ENCODE peak calls at places on chromosomes 12 and 14, in ten cellular contexts. One of them, this sample, is unnamed.

GRCh38 chr12:54370218-54370730 is 6.0 kb upstream of the GPR84 start:
- DNase-seq in hepatocyte: peak
- DNase-seq in colonic mucosa: peak
- DNase-seq in A673: peak
- DNase-seq in lower leg skin: peak
- DNase-seq in CD8-positive, alpha-beta T cell: no peak
- DNase-seq in left ventricle myocardium inferior: peak
- DNase-seq in glutamatergic neuron: peak
- DNase-seq in mesothelial cell of epicardium: peak
- DNase-seq in HFFc6: peak
- DNase-seq in this sample: peak

GRCh38 chr12:25725874-25726273 is 172.8 kb upstream of the LMNTD1 start:
- DNase-seq in lower leg skin: no peak
- DNase-seq in CD8-positive, alpha-beta T cell: no peak
- DNase-seq in HFFc6: no peak
- DNase-seq in hepatocyte: peak
- DNase-seq in left ventricle myocardium inferior: no peak
- DNase-seq in glutamatergic neuron: no peak
- DNase-seq in mesothelial cell of epicardium: no peak
- DNase-seq in A673: no peak
- DNase-seq in colonic mucosa: no peak
- DNase-seq in this sample: peak

GRCh38 chr12:46221255-46222128 is 47.4 kb downstream of the SLC38A1 start:
- DNase-seq in HFFc6: peak
- DNase-seq in mesothelial cell of epicardium: no peak
- DNase-seq in lower leg skin: no peak
- DNase-seq in glutamatergic neuron: no peak
- DNase-seq in left ventricle myocardium inferior: no peak
- DNase-seq in CD8-positive, alpha-beta T cell: no peak
- DNase-seq in hepatocyte: no peak
- DNase-seq in A673: peak
- DNase-seq in colonic mucosa: no peak
- DNase-seq in this sample: peak

GRCh38 chr14:22776215-22776614 is 9.7 kb downstream of the OXA1L start:
- DNase-seq in hepatocyte: no peak
- DNase-seq in left ventricle myocardium inferior: no peak
- DNase-seq in glutamatergic neuron: no peak
- DNase-seq in colonic mucosa: no peak
- DNase-seq in CD8-positive, alpha-beta T cell: no peak
- DNase-seq in HFFc6: no peak
- DNase-seq in A673: no peak
- DNase-seq in mesothelial cell of epicardium: no peak
- DNase-seq in lower leg skin: no peak
- DNase-seq in this sample: no peak

GRCh38 chr14:94673781-94674231 is 61.6 kb downstream of the SERPINA3 start:
- DNase-seq in lower leg skin: peak
- DNase-seq in A673: no peak
- DNase-seq in hepatocyte: no peak
- DNase-seq in left ventricle myocardium inferior: no peak
- DNase-seq in colonic mucosa: no peak
- DNase-seq in mesothelial cell of epicardium: no peak
- DNase-seq in CD8-positive, alpha-beta T cell: no peak
- DNase-seq in glutamatergic neuron: no peak
- DNase-seq in HFFc6: no peak
- DNase-seq in this sample: peak

GRCh38 chr12:67040861-67041137 is 228.4 kb upstream of the CAND1 start:
- DNase-seq in mesothelial cell of epicardium: no peak
- DNase-seq in A673: no peak
- DNase-seq in glutamatergic neuron: no peak
- DNase-seq in HFFc6: no peak
- DNase-seq in hepatocyte: no peak
- DNase-seq in lower leg skin: no peak
- DNase-seq in left ventricle myocardium inferior: no peak
- DNase-seq in colonic mucosa: no peak
- DNase-seq in CD8-positive, alpha-beta T cell: no peak
- DNase-seq in this sample: no peak

GRCh38 chr12:63068857-63069442 is 82.1 kb downstream of the AVPR1A start:
- DNase-seq in mesothelial cell of epicardium: no peak
- DNase-seq in HFFc6: peak
- DNase-seq in left ventricle myocardium inferior: no peak
- DNase-seq in CD8-positive, alpha-beta T cell: no peak
- DNase-seq in A673: peak
- DNase-seq in colonic mucosa: no peak
- DNase-seq in lower leg skin: no peak
- DNase-seq in glutamatergic neuron: no peak
- DNase-seq in hepatocyte: peak
- DNase-seq in this sample: peak

GRCh38 chr12:69274861-69275260 is 35.5 kb downstream of the CPSF6 start:
- DNase-seq in hepatocyte: no peak
- DNase-seq in mesothelial cell of epicardium: no peak
- DNase-seq in CD8-positive, alpha-beta T cell: no peak
- DNase-seq in glutamatergic neuron: no peak
- DNase-seq in left ventricle myocardium inferior: no peak
- DNase-seq in lower leg skin: no peak
- DNase-seq in A673: no peak
- DNase-seq in colonic mucosa: no peak
- DNase-seq in HFFc6: peak
- DNase-seq in this sample: peak

GRCh38 chr12:2640281-2640680 is 154.5 kb upstream of the FKBP4 start:
- DNase-seq in colonic mucosa: no peak
- DNase-seq in mesothelial cell of epicardium: no peak
- DNase-seq in hepatocyte: no peak
- DNase-seq in HFFc6: no peak
- DNase-seq in glutamatergic neuron: no peak
- DNase-seq in CD8-positive, alpha-beta T cell: no peak
- DNase-seq in A673: no peak
- DNase-seq in left ventricle myocardium inferior: no peak
- DNase-seq in lower leg skin: no peak
- DNase-seq in this sample: no peak
- TF ChIP-seq CTCF in colonic mucosa: no peak
- TF ChIP-seq CTCF in mesothelial cell of epicardium: no peak
- TF ChIP-seq CTCF in hepatocyte: no peak
- TF ChIP-seq CTCF in HFFc6: peak
- TF ChIP-seq CTCF in glutamatergic neuron: no peak
- TF ChIP-seq CTCF in CD8-positive, alpha-beta T cell: no peak
- TF ChIP-seq CTCF in A673: no peak
- TF ChIP-seq CTCF in left ventricle myocardium inferior: no peak
- TF ChIP-seq CTCF in lower leg skin: no peak
- TF ChIP-seq CTCF in this sample: peak

GRCh38 chr12:99596762-99597161 is 50.8 kb upstream of the GARIN6 start:
- DNase-seq in glutamatergic neuron: no peak
- DNase-seq in hepatocyte: no peak
- DNase-seq in left ventricle myocardium inferior: no peak
- DNase-seq in mesothelial cell of epicardium: no peak
- DNase-seq in colonic mucosa: no peak
- DNase-seq in lower leg skin: no peak
- DNase-seq in A673: no peak
- DNase-seq in HFFc6: no peak
- DNase-seq in CD8-positive, alpha-beta T cell: no peak
- DNase-seq in this sample: no peak

GRCh38 chr12:99600388-99600787 is 47.2 kb upstream of the GARIN6 start:
- DNase-seq in hepatocyte: no peak
- DNase-seq in mesothelial cell of epicardium: no peak
- DNase-seq in lower leg skin: no peak
- DNase-seq in glutamatergic neuron: no peak
- DNase-seq in colonic mucosa: no peak
- DNase-seq in CD8-positive, alpha-beta T cell: no peak
- DNase-seq in left ventricle myocardium inferior: no peak
- DNase-seq in HFFc6: no peak
- DNase-seq in A673: no peak
- DNase-seq in this sample: no peak

GRCh38 chr12:99598785-99599184 is 48.8 kb upstream of the GARIN6 start:
- DNase-seq in glutamatergic neuron: no peak
- DNase-seq in HFFc6: no peak
- DNase-seq in colonic mucosa: no peak
- DNase-seq in mesothelial cell of epicardium: no peak
- DNase-seq in lower leg skin: no peak
- DNase-seq in left ventricle myocardium inferior: no peak
- DNase-seq in A673: no peak
- DNase-seq in CD8-positive, alpha-beta T cell: no peak
- DNase-seq in hepatocyte: no peak
- DNase-seq in this sample: no peak
- TF ChIP-seq CTCF in glutamatergic neuron: no peak
- TF ChIP-seq CTCF in HFFc6: no peak
- TF ChIP-seq CTCF in colonic mucosa: no peak
- TF ChIP-seq CTCF in mesothelial cell of epicardium: no peak
- TF ChIP-seq CTCF in lower leg skin: no peak
- TF ChIP-seq CTCF in left ventricle myocardium inferior: no peak
- TF ChIP-seq CTCF in A673: no peak
- TF ChIP-seq CTCF in CD8-positive, alpha-beta T cell: no peak
- TF ChIP-seq CTCF in hepatocyte: no peak
- TF ChIP-seq CTCF in this sample: no peak

GRCh38 chr14:74292061-74292460 is 10.7 kb downstream of the ABCD4 start:
- DNase-seq in mesothelial cell of epicardium: no peak
- DNase-seq in A673: no peak
- DNase-seq in hepatocyte: no peak
- DNase-seq in glutamatergic neuron: no peak
- DNase-seq in CD8-positive, alpha-beta T cell: no peak
- DNase-seq in HFFc6: no peak
- DNase-seq in lower leg skin: no peak
- DNase-seq in left ventricle myocardium inferior: no peak
- DNase-seq in colonic mucosa: no peak
- DNase-seq in this sample: no peak

GRCh38 chr14:74289801-74290200 is 12.9 kb downstream of the ABCD4 start:
- DNase-seq in lower leg skin: no peak
- DNase-seq in mesothelial cell of epicardium: no peak
- DNase-seq in left ventricle myocardium inferior: no peak
- DNase-seq in colonic mucosa: no peak
- DNase-seq in hepatocyte: no peak
- DNase-seq in glutamatergic neuron: no peak
- DNase-seq in A673: no peak
- DNase-seq in CD8-positive, alpha-beta T cell: no peak
- DNase-seq in HFFc6: no peak
- DNase-seq in this sample: no peak

GRCh38 chr14:74293621-74294020 is 9.1 kb downstream of the ABCD4 start:
- DNase-seq in HFFc6: no peak
- DNase-seq in left ventricle myocardium inferior: no peak
- DNase-seq in CD8-positive, alpha-beta T cell: no peak
- DNase-seq in glutamatergic neuron: no peak
- DNase-seq in colonic mucosa: no peak
- DNase-seq in A673: no peak
- DNase-seq in hepatocyte: no peak
- DNase-seq in mesothelial cell of epicardium: no peak
- DNase-seq in lower leg skin: no peak
- DNase-seq in this sample: no peak

GRCh38 chr14:74286736-74287135 is 16.0 kb downstream of the ABCD4 start:
- DNase-seq in mesothelial cell of epicardium: no peak
- DNase-seq in colonic mucosa: no peak
- DNase-seq in hepatocyte: no peak
- DNase-seq in HFFc6: no peak
- DNase-seq in left ventricle myocardium inferior: no peak
- DNase-seq in CD8-positive, alpha-beta T cell: no peak
- DNase-seq in glutamatergic neuron: no peak
- DNase-seq in A673: no peak
- DNase-seq in lower leg skin: no peak
- DNase-seq in this sample: no peak

GRCh38 chr14:74290415-74290814 is 12.3 kb downstream of the ABCD4 start:
- DNase-seq in glutamatergic neuron: no peak
- DNase-seq in left ventricle myocardium inferior: no peak
- DNase-seq in HFFc6: no peak
- DNase-seq in A673: peak
- DNase-seq in hepatocyte: no peak
- DNase-seq in mesothelial cell of epicardium: no peak
- DNase-seq in CD8-positive, alpha-beta T cell: no peak
- DNase-seq in lower leg skin: no peak
- DNase-seq in colonic mucosa: no peak
- DNase-seq in this sample: peak
- TF ChIP-seq CTCF in glutamatergic neuron: peak
- TF ChIP-seq CTCF in left ventricle myocardium inferior: peak
- TF ChIP-seq CTCF in HFFc6: peak
- TF ChIP-seq CTCF in A673: peak
- TF ChIP-seq CTCF in hepatocyte: peak
- TF ChIP-seq CTCF in mesothelial cell of epicardium: peak
- TF ChIP-seq CTCF in CD8-positive, alpha-beta T cell: peak
- TF ChIP-seq CTCF in lower leg skin: no peak
- TF ChIP-seq CTCF in colonic mucosa: peak
- TF ChIP-seq CTCF in this sample: peak

GRCh38 chr12:49367381-49368239 is at the start of gene SPATS2:
- DNase-seq in A673: peak
- DNase-seq in glutamatergic neuron: peak
- DNase-seq in HFFc6: no peak
- DNase-seq in CD8-positive, alpha-beta T cell: no peak
- DNase-seq in lower leg skin: peak
- DNase-seq in hepatocyte: no peak
- DNase-seq in mesothelial cell of epicardium: no peak
- DNase-seq in left ventricle myocardium inferior: peak
- DNase-seq in colonic mucosa: peak
- DNase-seq in this sample: no peak

GRCh38 chr12:49364989-49365388 is 2.3 kb upstream of the SPATS2 start:
- DNase-seq in HFFc6: peak
- DNase-seq in glutamatergic neuron: no peak
- DNase-seq in hepatocyte: no peak
- DNase-seq in mesothelial cell of epicardium: no peak
- DNase-seq in lower leg skin: no peak
- DNase-seq in colonic mucosa: no peak
- DNase-seq in CD8-positive, alpha-beta T cell: no peak
- DNase-seq in left ventricle myocardium inferior: no peak
- DNase-seq in A673: no peak
- DNase-seq in this sample: peak

GRCh38 chr12:49365542-49365941 is 1.7 kb upstream of the SPATS2 start:
- DNase-seq in A673: no peak
- DNase-seq in mesothelial cell of epicardium: no peak
- DNase-seq in glutamatergic neuron: no peak
- DNase-seq in lower leg skin: no peak
- DNase-seq in HFFc6: peak
- DNase-seq in hepatocyte: no peak
- DNase-seq in colonic mucosa: no peak
- DNase-seq in left ventricle myocardium inferior: no peak
- DNase-seq in CD8-positive, alpha-beta T cell: no peak
- DNase-seq in this sample: peak

GRCh38 chr12:49368240-49368600 is 958 bp downstream of the SPATS2 start:
- DNase-seq in A673: no peak
- DNase-seq in lower leg skin: no peak
- DNase-seq in CD8-positive, alpha-beta T cell: no peak
- DNase-seq in glutamatergic neuron: no peak
- DNase-seq in hepatocyte: no peak
- DNase-seq in mesothelial cell of epicardium: no peak
- DNase-seq in left ventricle myocardium inferior: no peak
- DNase-seq in HFFc6: no peak
- DNase-seq in colonic mucosa: no peak
- DNase-seq in this sample: no peak

DNA sequence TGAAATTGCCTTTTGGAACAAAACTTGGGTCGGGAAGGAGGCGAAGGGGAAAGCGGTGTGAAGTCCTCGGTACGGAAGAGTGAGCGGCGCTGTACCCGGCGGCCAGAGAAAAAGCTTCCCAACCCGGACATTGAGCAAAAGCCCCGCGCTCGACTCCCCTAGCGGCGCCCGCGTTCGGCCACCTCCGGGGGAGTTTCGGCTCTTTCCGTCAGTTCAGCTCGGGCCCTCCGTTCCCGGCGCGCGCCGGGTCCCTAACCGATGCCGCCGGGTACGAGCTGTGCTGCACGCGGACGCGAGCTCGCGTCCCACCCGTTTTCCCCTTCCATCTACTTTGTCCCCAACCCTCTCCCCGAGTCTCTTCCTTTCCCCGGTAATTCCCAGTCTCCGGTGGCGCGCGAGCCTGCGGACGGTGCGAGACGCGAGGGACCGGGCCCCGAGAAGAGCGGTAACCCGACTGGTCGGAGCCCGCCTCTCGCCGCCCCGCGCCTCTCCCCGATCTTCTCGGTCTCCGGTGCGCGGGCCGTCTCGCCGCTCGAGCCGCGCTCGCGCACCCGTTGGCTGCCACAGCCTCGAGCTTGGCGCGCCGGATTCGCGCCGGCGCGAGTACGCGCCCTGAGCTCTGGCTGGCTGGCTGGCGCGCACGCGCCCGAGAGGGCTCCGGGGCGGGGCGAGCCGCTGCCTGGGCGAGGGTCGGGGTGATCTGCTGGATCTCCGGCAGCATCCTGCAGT is 446 bp upstream of the SPATS2 start:
- DNase-seq in A673: peak
- DNase-seq in CD8-positive, alpha-beta T cell: peak
- DNase-seq in colonic mucosa: peak
- DNase-seq in HFFc6: peak
- DNase-seq in mesothelial cell of epicardium: peak
- DNase-seq in left ventricle myocardium inferior: peak
- DNase-seq in hepatocyte: peak
- DNase-seq in lower leg skin: peak
- DNase-seq in glutamatergic neuron: peak
- DNase-seq in this sample: peak
- TF ChIP-seq CTCF in A673: peak
- TF ChIP-seq CTCF in CD8-positive, alpha-beta T cell: no peak
- TF ChIP-seq CTCF in colonic mucosa: no peak
- TF ChIP-seq CTCF in HFFc6: peak
- TF ChIP-seq CTCF in mesothelial cell of epicardium: no peak
- TF ChIP-seq CTCF in left ventricle myocardium inferior: peak
- TF ChIP-seq CTCF in hepatocyte: peak
- TF ChIP-seq CTCF in lower leg skin: no peak
- TF ChIP-seq CTCF in glutamatergic neuron: no peak
- TF ChIP-seq CTCF in this sample: no peak